ENCODE peak calls at places on chromosome 18, in eight cellular contexts. J is AG04450; F is sigmoid colon; Y is endodermal cell; E is CD8-positive, alpha-beta T cell; U is cardiac muscle cell; Q is neural crest cell; I is ovary. G is an unnamed sample.

GRCh38 chr18:1488957-1489356 is 584.3 kb downstream of the ADCYAP1 start:
- DNase-seq in J (no peak), Y (no peak), I (no peak), E (no peak), Q (no peak), U (no peak), F (no peak), G (no peak)

GRCh38 chr18:38587571-38587970 is 1022.0 kb upstream of the CELF4 start:
- DNase-seq in F (no peak), J (no peak), Y (no peak), U (no peak), E (no peak), I (no peak), Q (no peak), G (no peak)

GRCh38 chr18:55663891-55664290 is 75.9 kb upstream of the TCF4 start:
- DNase-seq in I (no peak), Q (no peak), F (no peak), J (no peak), Y (no peak), U (no peak), E (no peak), G (no peak)

GRCh38 chr18:50441518-50441917 is 66.7 kb downstream of the SKA1 start:
- DNase-seq in Q (no peak), U (peak), J (no peak), Y (no peak), F (no peak), E (no peak), I (no peak), G (no peak)

GRCh38 chr18:35770360-35770759 is 188.8 kb downstream of the GALNT1 start:
- DNase-seq in Y (no peak), E (no peak), Q (no peak), U (no peak), F (no peak), I (no peak), J (no peak), G (no peak)

GRCh38 chr18:7521226-7521856 is 45.8 kb upstream of the PTPRM start:
- DNase-seq in Y (peak), J (no peak), E (no peak), F (no peak), U (no peak), Q (no peak), I (no peak), G (no peak)

GRCh38 chr18:6948238-6948637 is 169.4 kb downstream of the LAMA1 start:
- DNase-seq in U (no peak), F (no peak), E (no peak), I (no peak), Q (no peak), Y (no peak), J (no peak), G (no peak)

GRCh38 chr18:47285456-47285855 is 34.0 kb upstream of the SKOR2 start:
- DNase-seq in F (no peak), U (no peak), E (no peak), Y (no peak), I (no peak), J (no peak), Q (no peak), G (no peak)

GRCh38 chr18:79782566-79783308 is 15.0 kb upstream of the KCNG2 start:
- DNase-seq in F (peak), Q (no peak), E (no peak), I (no peak), J (no peak), Y (peak), U (no peak), G (no peak)

GRCh38 chr18:6055711-6056110 is 160.4 kb upstream of the TMEM200C start:
- DNase-seq in Q (no peak), U (peak), Y (no peak), E (no peak), I (no peak), F (no peak), J (peak), G (no peak)

GRCh38 chr18:52341617-52342381 is 1.8 kb downstream of the DCC start:
- DNase-seq in U (no peak), J (no peak), F (no peak), E (no peak), Y (peak), Q (peak), I (no peak), G (peak)
- TF ChIP-seq CTCF in U (no peak), J (no peak), F (no peak), E (no peak), Y (no peak), Q (no peak), I (no peak), G (no peak)

DNA sequence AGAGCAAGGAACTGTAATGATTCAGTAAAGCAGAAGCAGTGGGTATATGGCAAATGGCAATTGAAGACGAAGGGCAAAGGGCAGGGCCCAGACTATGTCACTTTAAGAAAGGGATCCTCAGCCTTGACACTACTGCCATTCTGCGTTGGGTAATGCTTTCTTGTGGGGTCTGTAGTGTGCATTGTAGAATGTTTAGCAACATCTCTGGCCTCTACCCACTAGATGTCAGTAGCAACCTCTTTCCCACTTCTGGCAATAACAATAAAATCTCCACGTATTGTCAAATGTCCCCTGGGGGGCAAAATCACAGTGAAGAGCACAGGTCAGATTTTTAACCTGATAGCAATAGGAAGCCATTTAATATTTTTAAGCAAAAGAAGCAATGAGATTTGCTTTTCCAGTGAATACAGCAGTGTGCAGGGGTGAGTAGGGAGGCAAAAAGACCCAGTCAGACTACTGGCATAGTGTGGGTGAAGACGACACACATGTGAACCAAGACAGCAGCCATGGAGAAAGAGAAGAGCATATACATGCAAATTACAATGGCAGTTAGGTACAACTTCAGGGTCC is 209.5 kb downstream of the DYM start:
- DNase-seq in U (peak), I (no peak), F (no peak), Y (no peak), J (no peak), E (no peak), Q (no peak), G (peak)
- TF ChIP-seq CTCF in U (peak), I (no peak), F (no peak), Y (peak), J (peak), E (no peak), Q (peak), G (peak)

GRCh38 chr18:78445880-78446279 is 533.7 kb upstream of the SALL3 start:
- DNase-seq in E (no peak), J (no peak), Q (no peak), U (no peak), F (no peak), I (no peak), Y (no peak), G (no peak)

DNA sequence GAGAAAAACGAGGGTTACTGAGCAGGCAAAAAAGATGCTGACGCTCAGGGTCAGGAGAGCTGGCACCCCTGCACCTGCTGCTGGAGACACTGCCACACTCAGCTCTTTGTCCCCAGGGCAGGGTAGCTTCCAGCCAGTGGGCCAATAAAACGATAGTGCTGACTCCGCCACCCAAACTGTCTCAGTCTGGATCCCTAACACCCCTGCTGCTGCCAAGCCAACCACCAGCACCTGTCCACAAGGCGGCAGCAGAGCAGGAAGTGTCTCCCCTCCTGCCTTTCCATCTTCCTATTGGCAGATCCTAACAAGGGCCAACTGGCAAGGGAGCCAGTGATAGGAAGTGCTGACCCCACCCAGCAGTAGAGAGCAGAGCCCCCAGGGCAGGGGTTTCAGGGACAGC is 531.5 kb upstream of the SALL3 start:
- DNase-seq in U (no peak), Y (peak), Q (no peak), E (no peak), J (no peak), F (no peak), I (no peak), G (no peak)
- TF ChIP-seq CTCF in U (no peak), Y (peak), Q (peak), E (no peak), J (no peak), F (no peak), I (no peak), G (no peak)

GRCh38 chr18:57469884-57470283 is 34.7 kb downstream of the ONECUT2 start:
- DNase-seq in F (no peak), Q (no peak), E (no peak), J (no peak), I (no peak), U (no peak), Y (no peak), G (peak)

GRCh38 chr18:57461652-57462269 is 26.6 kb downstream of the ONECUT2 start:
- DNase-seq in Q (no peak), U (no peak), J (no peak), E (no peak), I (no peak), Y (no peak), F (no peak), G (no peak)

GRCh38 chr18:57466307-57466706 is 31.1 kb downstream of the ONECUT2 start:
- DNase-seq in E (no peak), Q (no peak), I (no peak), U (no peak), J (no peak), Y (no peak), F (no peak), G (no peak)

DNA sequence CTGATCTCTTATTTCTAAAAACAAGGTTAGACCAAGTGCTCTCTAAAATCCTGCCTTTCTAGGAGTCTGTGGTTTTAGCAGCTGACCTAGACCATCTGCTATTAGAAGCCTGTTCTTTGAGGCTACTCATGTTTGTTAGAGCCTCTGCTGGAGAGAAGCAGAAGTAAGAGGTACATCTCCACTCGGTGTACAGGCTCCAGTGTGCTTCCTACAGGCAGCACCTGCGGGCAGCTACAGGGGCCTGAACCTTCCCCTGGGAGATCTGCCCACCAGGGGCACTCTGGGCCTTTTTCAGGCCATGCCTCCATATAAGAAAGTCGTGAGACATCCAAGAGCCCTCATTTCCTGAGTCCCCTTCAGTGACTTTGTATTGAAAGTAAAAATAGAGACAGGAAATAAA is 31.6 kb downstream of the ONECUT2 start:
- DNase-seq in J (no peak), Q (no peak), E (no peak), Y (peak), U (no peak), I (no peak), F (no peak), G (no peak)
- TF ChIP-seq CTCF in J (no peak), Q (no peak), E (no peak), Y (peak), U (no peak), I (no peak), F (no peak), G (no peak)